ENCODE peak calls at places on chromosomes 12 and 14, in ten cellular contexts. V is AG09309, L is foreskin fibroblast, X is body of pancreas, I is fibroblast of mammary gland, R is AG10803, A is neural progenitor cell, C is MM.1S, Z is left ventricle myocardium inferior, F is GM12865. G is an unnamed sample.

GRCh38 chr14:92493492-92493891 is 20.1 kb upstream of the RIN3 start:
- DNase-seq in V (no peak), L (no peak), X (no peak), I (no peak), R (no peak), A (no peak), C (no peak), Z (no peak), F (no peak), G (no peak)

GRCh38 chr14:58408681-58409080 is 13.0 kb downstream of the TOMM20L start:
- DNase-seq in V (no peak), L (no peak), X (no peak), I (no peak), R (no peak), A (no peak), C (no peak), Z (no peak), F (no peak), G (no peak)

GRCh38 chr14:102554835-102555819 is 37.3 kb upstream of the RCOR1 start:
- DNase-seq in V (no peak), L (no peak), X (peak; percentile 51), I (no peak), R (peak; percentile 23), A (peak; percentile 87), C (peak; percentile 34), Z (peak; percentile 44), F (peak; percentile 57), G (no peak)

GRCh38 chr12:52496054-52496453 is 3.0 kb upstream of the KRT6A start:
- DNase-seq in V (no peak), L (no peak), X (no peak), I (peak; percentile 59), R (peak; percentile 4), A (no peak), C (no peak), Z (no peak), F (no peak), G (no peak)

GRCh38 chr12:49188205-49188915 is 520 bp downstream of the TUBA1A start:
- DNase-seq in V (peak; percentile 25), L (peak; percentile 57), X (peak; percentile 74), I (peak; percentile 69), R (peak; percentile 79), A (peak; percentile 74), C (peak; percentile 65), Z (peak; percentile 90), F (peak; percentile 79), G (no peak)

GRCh38 chr12:48356041-48356768 is 5.5 kb upstream of the ZNF641 start:
- DNase-seq in V (no peak), L (no peak), X (no peak), I (peak; percentile 21), R (no peak), A (no peak), C (no peak), Z (no peak), F (no peak), G (no peak)

GRCh38 chr14:101575581-101575980 is 14.3 kb downstream of the DIO3 start:
- DNase-seq in V (no peak), L (no peak), X (no peak), I (no peak), R (no peak), A (peak; percentile 48), C (no peak), Z (no peak), F (no peak), G (no peak)

GRCh38 chr12:76470028-76470939 is 89.3 kb downstream of the OSBPL8 start:
- DNase-seq in V (peak; percentile 65), L (peak; percentile 85), X (peak; percentile 10), I (peak; percentile 86), R (peak; percentile 84), A (no peak), C (peak; percentile 45), Z (no peak), F (peak; percentile 17), G (peak; percentile 71)

GRCh38 chr12:46702581-46703344 is 123.0 kb downstream of the SLC38A4 start:
- DNase-seq in V (peak; percentile 56), L (peak; percentile 21), X (no peak), I (peak; percentile 30), R (peak; percentile 62), A (peak; percentile 6), C (no peak), Z (no peak), F (no peak), G (no peak)

GRCh38 chr14:22407033-22407432 is 182.0 kb downstream of the DAD1 start:
- DNase-seq in V (no peak), L (no peak), X (no peak), I (no peak), R (no peak), A (no peak), C (no peak), Z (no peak), F (no peak), G (no peak)

GRCh38 chr12:120700863-120701262 is 9.4 kb upstream of the UNC119B start:
- DNase-seq in V (no peak), L (no peak), X (no peak), I (no peak), R (no peak), A (no peak), C (no peak), Z (no peak), F (no peak), G (no peak)

GRCh38 chr12:52082988-52083637 is 3.6 kb downstream of the SMIM41 start:
- DNase-seq in V (no peak), L (peak; percentile 52), X (peak; percentile 36), I (peak; percentile 64), R (peak; percentile 81), A (peak; percentile 79), C (peak; percentile 46), Z (peak; percentile 51), F (peak; percentile 65), G (no peak)

GRCh38 chr12:120362516-120363273 is 6.3 kb downstream of the MSI1 start:
- DNase-seq in V (no peak), L (no peak), X (no peak), I (no peak), R (no peak), A (no peak), C (no peak), Z (no peak), F (no peak), G (no peak)

DNA sequence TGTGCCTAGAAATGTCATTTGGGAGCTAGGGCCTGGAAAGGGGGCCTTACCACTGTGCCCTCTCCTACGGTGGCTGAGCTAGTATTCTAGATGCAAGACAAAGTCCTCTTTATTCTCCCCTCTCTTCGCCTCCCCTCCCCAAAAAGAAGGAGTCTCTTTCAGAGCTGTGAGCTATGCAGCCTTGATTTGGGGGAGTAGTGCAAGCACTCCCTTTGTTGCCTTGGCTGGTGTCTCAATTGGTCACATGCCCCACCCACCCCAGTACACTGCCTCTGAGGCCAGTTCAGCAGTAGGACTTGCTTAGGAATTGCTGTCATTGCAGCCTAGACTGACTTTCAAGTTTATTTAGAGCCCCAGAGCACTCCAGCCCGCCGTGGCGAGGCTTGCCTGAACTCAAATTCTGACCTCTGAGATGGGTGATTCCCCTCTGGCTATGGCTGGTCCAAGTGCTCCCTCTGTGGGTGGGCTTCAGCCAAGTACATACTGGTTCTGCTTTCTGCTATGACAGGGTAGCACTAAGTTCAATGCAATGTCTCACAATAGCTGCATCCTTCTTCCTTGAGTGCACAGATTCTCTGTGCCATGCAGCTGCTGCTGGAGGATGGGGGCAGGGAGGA is 37.0 kb upstream of the FBXO33 start:
- DNase-seq in V (no peak), L (no peak), X (no peak), I (peak; percentile 34), R (peak; percentile 2), A (peak; percentile 28), C (peak; percentile 36), Z (no peak), F (peak; percentile 83), G (no peak)
- TF ChIP-seq CTCF in V (peak; percentile 12), L (no peak), X (no peak), I (peak; percentile 26), R (peak; percentile 20), A (peak; percentile 30), C (peak; percentile 39), Z (peak; percentile 29), F (peak; percentile 70), G (peak; percentile 17)

GRCh38 chr12:124655317-124656213 is 88.2 kb upstream of the NCOR2 start:
- DNase-seq in V (no peak), L (peak; percentile 91), X (peak; percentile 60), I (peak; percentile 95), R (peak; percentile 94), A (peak; percentile 44), C (no peak), Z (peak; percentile 86), F (no peak), G (peak; percentile 97)
- H3K4me3 ChIP-seq in V (peak overlapping the region; percentile 1), L (peak overlapping the region; percentile 18), X (no peak overlapping the region), I (no peak overlapping the region), R (peak overlapping the region; percentile 33), A (no peak overlapping the region), C (no peak overlapping the region), Z (peak overlapping the region; percentile 45), F (no peak overlapping the region), G (no peak overlapping the region)

DNA sequence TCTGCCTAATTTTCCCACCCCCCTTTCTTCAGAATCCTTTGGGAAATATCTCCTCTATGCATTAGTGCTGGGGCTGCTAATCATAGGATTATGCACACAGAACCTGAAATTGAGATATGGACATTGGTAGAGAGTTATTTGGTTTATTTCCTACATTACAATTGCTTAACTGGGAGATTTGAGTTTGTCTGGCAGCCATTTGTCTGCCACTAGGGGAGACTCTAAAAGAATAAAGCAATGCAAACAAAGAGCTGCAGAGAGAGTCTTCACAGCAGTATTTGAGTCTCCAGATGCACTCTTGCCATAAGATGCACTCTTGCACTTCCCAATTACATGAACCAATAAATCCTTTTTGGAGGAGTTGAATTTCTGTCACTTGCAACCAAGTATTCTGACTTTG is 12.0 kb upstream of the PCNX4 start:
- DNase-seq in V (no peak), L (no peak), X (no peak), I (no peak), R (no peak), A (peak; percentile 37), C (no peak), Z (no peak), F (no peak), G (no peak)
- TF ChIP-seq CTCF in V (no peak), L (peak; percentile 14), X (no peak), I (peak; percentile 13), R (peak; percentile 11), A (peak; percentile 53), C (no peak), Z (no peak), F (no peak), G (peak; percentile 32)

GRCh38 chr12:53757095-53757770 is 5.5 kb upstream of the CISTR start:
- DNase-seq in V (no peak), L (peak; percentile 30), X (peak; percentile 88), I (peak; percentile 75), R (peak; percentile 63), A (peak; percentile 94), C (peak; percentile 77), Z (peak; percentile 80), F (peak; percentile 91), G (peak; percentile 19)

GRCh38 chr12:53754633-53755261 is 3.0 kb upstream of the CISTR start:
- DNase-seq in V (no peak), L (peak; percentile 41), X (no peak), I (peak; percentile 66), R (peak; percentile 46), A (no peak), C (no peak), Z (no peak), F (no peak), G (peak; percentile 33)

GRCh38 chr12:53756300-53757094 is 4.7 kb upstream of the CISTR start:
- DNase-seq in V (no peak), L (no peak), X (no peak), I (no peak), R (no peak), A (peak; percentile 55), C (no peak), Z (no peak), F (no peak), G (no peak)

GRCh38 chr12:53754196-53754595 is 2.4 kb upstream of the CISTR start:
- DNase-seq in V (no peak), L (no peak), X (no peak), I (no peak), R (no peak), A (no peak), C (no peak), Z (no peak), F (no peak), G (no peak)

GRCh38 chr12:53755451-53756290 is 3.9 kb upstream of the CISTR start:
- DNase-seq in V (no peak), L (no peak), X (no peak), I (no peak), R (no peak), A (no peak), C (no peak), Z (no peak), F (no peak), G (no peak)
- H3K4me3 ChIP-seq in V (no peak overlapping the region), L (no peak overlapping the region), X (no peak overlapping the region), I (no peak overlapping the region), R (no peak overlapping the region), A (no peak overlapping the region), C (no peak overlapping the region), Z (no peak overlapping the region), F (peak overlapping the region; percentile 9), G (no peak overlapping the region)

G was measured in astrocyte of the cerebellum.